ENCODE peak calls at places on chromosomes 6 and 20, in eight cellular contexts. G, R, B, W, U, L, Q and Z are unnamed samples.

GRCh38 chr20:39778847-39779641 is 816.9 kb downstream of the DHX35 start:
- DNase-seq in Q (no peak), W (no peak), B (no peak), G (no peak), L (peak; percentile 14), R (no peak), U (peak; percentile 14), Z (no peak)

GRCh38 chr6:83867527-83868161 is 8.2 kb downstream of the CYB5R4 start:
- DNase-seq in U (no peak), Q (peak; percentile 50), B (peak; percentile 12), L (peak; percentile 97), G (no peak), W (peak; percentile 58), R (no peak), Z (no peak)

GRCh38 chr20:11205769-11206362 is 532.1 kb upstream of the JAG1 start:
- DNase-seq in R (no peak), L (no peak), G (no peak), U (no peak), B (no peak), W (no peak), Q (no peak), Z (no peak)

GRCh38 chr6:54283877-54284860 is 24.1 kb upstream of the TINAG start:
- DNase-seq in Q (no peak), L (no peak), R (no peak), B (peak; percentile 7), U (no peak), G (no peak), W (no peak), Z (no peak)

GRCh38 chr6:30322527-30323501 is 3.9 kb upstream of the TRIM39 start:
- DNase-seq in B (no peak), Q (no peak), W (no peak), U (no peak), G (no peak), L (peak; percentile 66), R (no peak), Z (no peak)

GRCh38 chr20:60246751-60247150 is 288.5 kb downstream of the CDH26 start:
- DNase-seq in G (no peak), W (no peak), U (no peak), Q (no peak), L (no peak), R (no peak), B (no peak), Z (no peak)

GRCh38 chr20:14924433-14924832 is 587.0 kb upstream of the FLRT3 start:
- DNase-seq in Q (no peak), R (no peak), L (no peak), U (no peak), W (no peak), G (no peak), B (no peak), Z (no peak)

GRCh38 chr6:38164131-38164481 is 344.6 kb downstream of the ZFAND3 start:
- DNase-seq in U (no peak), L (no peak), Q (no peak), R (no peak), G (no peak), B (no peak), W (no peak), Z (no peak)

GRCh38 chr6:166465671-166466087 is 82.9 kb upstream of the MPC1 start:
- DNase-seq in U (no peak), W (no peak), R (no peak), G (peak; percentile 42), B (no peak), Q (no peak), L (peak; percentile 64), Z (no peak)

GRCh38 chr6:111207141-111207858 is 120.0 kb downstream of the SLC16A10 start:
- DNase-seq in W (no peak), R (no peak), B (no peak), Q (no peak), G (no peak), L (no peak), U (no peak), Z (no peak)

GRCh38 chr20:37390891-37391525 is 45.1 kb downstream of the SRC start:
- DNase-seq in B (no peak), G (no peak), L (no peak), Q (no peak), W (no peak), R (no peak), U (no peak), Z (peak; percentile 81)

GRCh38 chr20:37393196-37393862 is 47.4 kb downstream of the SRC start:
- DNase-seq in B (no peak), G (no peak), W (no peak), L (no peak), U (no peak), R (no peak), Q (no peak), Z (no peak)

GRCh38 chr20:37393863-37394542 is 48.1 kb downstream of the SRC start:
- DNase-seq in R (no peak), B (no peak), L (no peak), U (no peak), W (peak; percentile 36), Q (no peak), G (no peak), Z (peak; percentile 92)

GRCh38 chr20:37390503-37390890 is 44.6 kb downstream of the SRC start:
- DNase-seq in Q (no peak), R (no peak), G (no peak), U (no peak), L (no peak), B (no peak), W (no peak), Z (peak; percentile 18)

GRCh38 chr20:37392441-37393195 is 46.7 kb downstream of the SRC start:
- DNase-seq in G (no peak), B (no peak), L (no peak), Q (peak; percentile 54), R (no peak), U (no peak), W (peak; percentile 40), Z (peak; percentile 72)
- TF ChIP-seq CTCF in G (no peak), B (no peak), L (peak; percentile 46), Q (peak; percentile 48), R (peak; percentile 52), U (no peak), W (no peak), Z (peak; percentile 61)

GRCh38 chr6:74991573-74992332 is 214.1 kb downstream of the COL12A1 start:
- DNase-seq in U (no peak), R (no peak), W (no peak), Q (no peak), L (peak; percentile 78), G (no peak), B (no peak), Z (no peak)
- TF ChIP-seq CTCF in U (no peak), R (no peak), W (no peak), Q (no peak), L (peak; percentile 55), G (peak; percentile 14), B (no peak), Z (peak; percentile 83)

GRCh38 chr20:38731738-38732113 is 7.4 kb downstream of the SLC32A1 start:
- DNase-seq in Q (no peak), U (no peak), B (no peak), W (no peak), R (no peak), G (no peak), L (no peak), Z (no peak)
- TF ChIP-seq CTCF in Q (no peak), U (peak; percentile 9), B (no peak), W (no peak), R (no peak), G (no peak), L (no peak), Z (peak; percentile 70)

GRCh38 chr6:48691420-48691819 is 580.4 kb upstream of the PTCHD4 start:
- DNase-seq in L (no peak), G (no peak), B (no peak), Q (no peak), R (no peak), W (no peak), U (no peak), Z (no peak)

GRCh38 chr6:48689498-48689897 is 578.5 kb upstream of the PTCHD4 start:
- DNase-seq in G (no peak), W (no peak), Q (no peak), L (no peak), R (no peak), B (no peak), U (no peak), Z (no peak)
- TF ChIP-seq CTCF in G (no peak), W (no peak), Q (no peak), L (no peak), R (no peak), B (no peak), U (no peak), Z (no peak)

GRCh38 chr20:549720-550496 is 6.3 kb upstream of the CSNK2A1 start:
- DNase-seq in R (no peak), B (no peak), Q (no peak), G (no peak), L (no peak), W (no peak), U (no peak), Z (no peak)
- TF ChIP-seq CTCF in R (no peak), B (no peak), Q (no peak), G (no peak), L (no peak), W (no peak), U (no peak), Z (peak; percentile 17)